ENCODE peak calls at places on chromosomes 6 and 20, in six cellular contexts. L, I, Y, V, F and K are unnamed samples.

GRCh38 chr6:161227004-161227950 is 46.6 kb downstream of the AGPAT4 start:
- DNase-seq in F (no peak), V (no peak), Y (no peak), L (no peak), I (no peak), K (no peak)

GRCh38 chr20:61891476-61891875 is 174.2 kb downstream of the TAF4 start:
- DNase-seq in I (no peak), Y (no peak), L (no peak), V (no peak), F (no peak), K (no peak)

GRCh38 chr6:106206905-106207304 is 118.7 kb downstream of the ATG5 start:
- DNase-seq in I (no peak), Y (no peak), L (no peak), F (no peak), V (no peak), K (no peak)

GRCh38 chr20:20489623-20490341 is 121.9 kb downstream of the INSM1 start:
- DNase-seq in F (no peak), Y (no peak), V (no peak), I (no peak), L (no peak), K (no peak)

GRCh38 chr20:47927944-47928343 is 142.7 kb upstream of the SULF2 start:
- DNase-seq in F (no peak), V (no peak), Y (no peak), L (no peak), I (no peak), K (no peak)

GRCh38 chr6:22363966-22364296 is 67.1 kb upstream of the PRL start:
- DNase-seq in I (no peak), Y (no peak), L (no peak), V (no peak), F (no peak), K (no peak)

GRCh38 chr20:19874328-19874727 is 116.3 kb downstream of the RIN2 start:
- DNase-seq in L (no peak), V (no peak), I (no peak), F (no peak), Y (no peak), K (no peak)

GRCh38 chr20:1807394-1807793 is 87.8 kb upstream of the SIRPA start:
- DNase-seq in I (no peak), Y (no peak), F (no peak), L (no peak), V (no peak), K (no peak)

GRCh38 chr20:3471397-3472021 is 691 bp downstream of the ATRN start:
- DNase-seq in L (no peak), F (no peak), I (no peak), V (no peak), Y (no peak), K (no peak)

GRCh38 chr6:163398104-163398503 is 16.4 kb upstream of the QKI start:
- DNase-seq in F (no peak), I (no peak), Y (no peak), L (no peak), V (no peak), K (no peak)

GRCh38 chr20:15699431-15700146 is 873.7 kb downstream of the KIF16B start:
- DNase-seq in Y (no peak), V (no peak), L (no peak), I (no peak), F (no peak), K (no peak)

GRCh38 chr6:25962368-25963127 is at the start of gene TRIM38:
- DNase-seq in V (peak; percentile 85), Y (peak; percentile 68), L (peak; percentile 54), I (no peak), F (peak; percentile 74), K (no peak)

GRCh38 chr6:31651602-31652191 is 764 bp downstream of the BAG6 start:
- DNase-seq in L (peak; percentile 55), Y (no peak), V (no peak), F (peak; percentile 89), I (peak; percentile 36), K (peak; percentile 55)

GRCh38 chr6:168206186-168206585 is 113.4 kb downstream of the DACT2 start:
- DNase-seq in I (no peak), V (no peak), L (no peak), Y (no peak), F (no peak), K (no peak)

GRCh38 chr6:14074723-14075503 is 42.7 kb upstream of the CD83 start:
- DNase-seq in V (no peak), F (no peak), L (no peak), I (no peak), Y (no peak), K (no peak)

GRCh38 chr20:63431944-63432343 is 40.5 kb downstream of the KCNQ2 start:
- DNase-seq in Y (peak; percentile 34), L (peak; percentile 19), I (no peak), V (no peak), F (no peak), K (no peak)

GRCh38 chr6:7243188-7243942 is 69.6 kb downstream of the SSR1 start:
- DNase-seq in Y (peak; percentile 89), L (peak; percentile 47), F (peak; percentile 70), V (no peak), I (no peak), K (peak; percentile 39)

GRCh38 chr6:111725446-111726112 is 119.9 kb upstream of the TRAF3IP2 start:
- DNase-seq in F (no peak), L (no peak), Y (no peak), V (no peak), I (no peak), K (no peak)

DNA sequence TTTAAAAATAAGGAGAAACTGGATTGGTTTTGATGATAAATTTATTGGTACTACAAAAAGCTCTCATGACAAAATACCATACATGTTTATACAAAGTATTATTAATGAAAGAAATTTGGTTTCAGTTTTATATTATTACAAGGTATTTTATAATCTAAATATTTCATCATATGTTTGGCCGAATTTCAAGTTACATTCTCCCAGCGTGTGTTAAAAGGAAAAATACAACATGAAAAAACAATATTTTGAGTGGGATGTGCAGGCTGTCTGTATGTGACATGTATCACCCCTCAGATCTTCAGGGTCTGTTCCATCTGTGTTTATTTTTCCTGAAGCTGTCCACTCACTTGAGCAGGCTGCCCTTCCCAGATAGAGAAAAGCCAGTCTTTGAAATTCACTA is 568.4 kb downstream of the NKAIN2 start:
- DNase-seq in V (no peak), L (no peak), Y (no peak), F (no peak), I (no peak), K (no peak)
- TF ChIP-seq ZNF274 in V (no peak), L (no peak), Y (no peak), F (no peak), I (no peak), K (no peak)

DNA sequence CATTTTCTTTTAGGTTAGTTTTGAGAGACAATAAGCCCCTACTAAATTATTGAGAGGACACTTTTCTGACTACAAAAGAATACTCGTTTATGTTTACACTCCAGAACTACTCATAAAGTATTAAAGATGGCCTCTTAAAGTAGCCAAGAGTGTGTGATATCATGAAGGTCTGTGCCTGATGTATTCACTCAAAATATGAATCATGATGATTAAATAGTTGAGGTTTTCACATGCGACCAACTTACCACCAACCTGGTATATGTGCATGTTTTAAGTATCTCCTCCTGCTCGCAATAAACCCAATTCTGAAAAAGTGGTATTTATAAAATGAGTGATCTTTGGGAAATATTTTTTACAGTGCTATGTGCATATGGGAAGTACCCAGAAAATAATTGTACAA is 43.9 kb downstream of the IL20RA start:
- DNase-seq in V (no peak), I (no peak), Y (no peak), F (no peak), L (peak; percentile 27), K (no peak)
- H3K4me1 ChIP-seq in V (no peaks in the 10 kb centered on the region), I (peaks cover 12% of the 10 kb centered on the region), Y (no peaks in the 10 kb centered on the region), F (peaks cover 13% of the 10 kb centered on the region), L (peaks cover 21% of the 10 kb centered on the region), K (no peaks in the 10 kb centered on the region)

DNA sequence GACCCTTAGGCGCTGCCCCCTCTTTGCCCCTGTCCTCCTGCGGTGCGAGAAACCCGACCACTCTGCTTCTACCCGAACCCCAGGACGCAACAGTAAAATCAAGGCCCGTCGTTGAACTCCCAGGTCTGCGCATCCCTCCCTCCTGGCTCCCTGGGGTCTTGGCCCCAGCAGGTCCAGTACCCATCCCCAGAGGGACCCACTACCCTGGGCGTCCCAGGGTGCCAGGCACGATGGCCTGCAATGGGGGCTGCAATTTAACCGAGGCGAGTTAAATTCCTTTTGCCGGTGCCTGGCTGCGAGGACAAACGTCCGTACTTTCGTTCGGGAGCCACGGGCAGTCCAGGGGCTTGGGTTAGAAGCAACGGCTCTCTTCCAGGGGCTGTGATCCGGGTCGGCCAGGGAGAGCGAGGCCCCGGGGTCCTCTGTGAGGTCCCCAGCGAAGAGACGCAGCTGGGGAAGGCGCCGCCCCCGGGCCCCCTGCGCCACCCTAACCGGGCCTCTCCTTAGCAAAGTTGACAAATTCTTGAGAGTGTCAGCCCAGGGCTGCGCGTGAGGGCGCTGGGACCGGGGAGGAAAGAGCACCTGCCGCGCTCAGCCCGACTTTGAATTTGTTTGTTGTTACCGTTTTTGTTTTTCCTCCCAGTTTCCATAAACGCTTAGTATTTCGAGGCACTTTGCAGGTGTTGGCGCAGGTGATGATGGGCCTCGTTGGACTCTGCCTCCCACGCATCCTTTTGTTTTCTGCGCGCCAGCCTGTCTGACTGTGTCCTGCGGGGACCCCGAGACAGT is 6.1 kb downstream of the OLIG3 start:
- DNase-seq in Y (no peak), I (no peak), V (no peak), F (no peak), L (no peak), K (no peak)
- TF ChIP-seq YY1 in Y (no peak), I (no peak), V (no peak), F (no peak), L (no peak), K (no peak)

GRCh38 chr6:108714012-108714773 is 134.0 kb upstream of the ARMC2 start:
- DNase-seq in L (no peak), Y (no peak), F (no peak), I (no peak), V (no peak), K (no peak)
- TF ChIP-seq ZNF274 in L (no peak), Y (no peak), F (no peak), I (no peak), V (no peak), K (no peak)

GRCh38 chr20:38199506-38200390 is 34.7 kb upstream of the TGM2 start:
- DNase-seq in Y (no peak), I (no peak), V (no peak), L (no peak), F (no peak), K (no peak)
- H3K4me1 ChIP-seq in Y (peaks cover 13% of the 10 kb centered on the region), I (no peaks in the 10 kb centered on the region), V (no peaks in the 10 kb centered on the region), L (no peaks in the 10 kb centered on the region), F (peaks cover 11% of the 10 kb centered on the region), K (peaks cover 13% of the 10 kb centered on the region)

GRCh38 chr20:53389516-53389915 is 204.1 kb downstream of the ZNF217 start:
- DNase-seq in F (no peak), Y (no peak), V (no peak), I (no peak), L (no peak), K (no peak)

GRCh38 chr20:53390780-53391179 is 202.9 kb downstream of the ZNF217 start:
- DNase-seq in I (no peak), L (no peak), F (no peak), V (no peak), Y (no peak), K (no peak)

GRCh38 chr20:53399131-53399530 is 194.5 kb downstream of the ZNF217 start:
- DNase-seq in Y (no peak), L (no peak), F (no peak), V (no peak), I (no peak), K (no peak)

GRCh38 chr20:53395188-53395923 is 198.3 kb downstream of the ZNF217 start:
- DNase-seq in F (no peak), V (no peak), L (no peak), Y (no peak), I (no peak), K (no peak)

GRCh38 chr20:53394433-53394832 is 199.2 kb downstream of the ZNF217 start:
- DNase-seq in V (no peak), L (no peak), F (no peak), Y (no peak), I (no peak), K (no peak)
- TF ChIP-seq YY1 in V (no peak), L (no peak), F (no peak), Y (no peak), I (no peak), K (no peak)